ENCODE peak calls at places on chromosomes 12 and 14, in eight cellular contexts. R is chondrocyte; S is cortex of kidney; H is HT1080; D is adipocyte; Y is activated naive CD4-positive, alpha-beta T cell treated with Interleukin-2 at 50 U/mL for 16 hours; X is NCI-H1092 treated with DMSO at 0.1 percent for 48 hours; Z is Daoy. K is an unnamed sample.

GRCh38 chr12:117441751-117442150 is 80.3 kb upstream of the NOS1 start:
- DNase-seq in R (no peak), S (no peak), H (peak; percentile 39), D (no peak), Y (no peak), X (peak; percentile 11), Z (peak; percentile 90), K (no peak)

GRCh38 chr14:50044040-50044651 is 72.2 kb downstream of the VCPKMT start:
- DNase-seq in R (no peak), S (no peak), H (no peak), D (no peak), Y (peak; percentile 10), X (no peak), Z (no peak), K (no peak)

GRCh38 chr12:62600038-62600437 is 133.4 kb downstream of the MON2 start:
- DNase-seq in R (no peak), S (no peak), H (no peak), D (peak; percentile 39), Y (no peak), X (no peak), Z (no peak), K (no peak)

GRCh38 chr12:91406920-91407341 is 224.3 kb upstream of the DCN start:
- DNase-seq in R (no peak), S (no peak), H (peak; percentile 88), D (peak; percentile 8), Y (peak; percentile 9), X (no peak), Z (peak; percentile 66), K (peak; percentile 49)

GRCh38 chr14:64758025-64758521 is 53.8 kb downstream of the PLEKHG3 start:
- DNase-seq in R (peak; percentile 63), S (no peak), H (no peak), D (no peak), Y (peak; percentile 19), X (no peak), Z (peak; percentile 91), K (peak; percentile 81)

GRCh38 chr14:102116361-102117180 is 23.1 kb upstream of the WDR20 start:
- DNase-seq in R (no peak), S (no peak), H (no peak), D (no peak), Y (no peak), X (no peak), Z (no peak), K (no peak)

GRCh38 chr14:61930101-61930857 is 168.1 kb downstream of the SNAPC1 start:
- DNase-seq in R (no peak), S (no peak), H (no peak), D (no peak), Y (no peak), X (no peak), Z (no peak), K (no peak)

GRCh38 chr12:108637222-108637621 is 3.5 kb upstream of the SELPLG start:
- DNase-seq in R (no peak), S (no peak), H (no peak), D (no peak), Y (no peak), X (no peak), Z (no peak), K (no peak)

GRCh38 chr12:76470028-76470939 is 89.3 kb downstream of the OSBPL8 start:
- DNase-seq in R (no peak), S (no peak), H (peak; percentile 79), D (peak; percentile 74), Y (no peak), X (no peak), Z (peak; percentile 79), K (peak; percentile 19)

GRCh38 chr12:12563529-12563928 is 866 bp upstream of the DUSP16 start:
- DNase-seq in R (no peak), S (no peak), H (no peak), D (peak; percentile 31), Y (no peak), X (peak; percentile 51), Z (no peak), K (no peak)

GRCh38 chr14:24458736-24459135 is 16.2 kb upstream of the SDR39U1 start:
- DNase-seq in R (no peak), S (no peak), H (no peak), D (no peak), Y (no peak), X (no peak), Z (no peak), K (no peak)

GRCh38 chr12:64733857-64734256 is 25.3 kb downstream of the GNS start:
- DNase-seq in R (no peak), S (no peak), H (peak; percentile 94), D (peak; percentile 41), Y (no peak), X (no peak), Z (peak; percentile 80), K (no peak)

GRCh38 chr12:107903377-107904061 is 129.0 kb downstream of the ASCL4 start:
- DNase-seq in R (no peak), S (no peak), H (no peak), D (peak; percentile 28), Y (peak; percentile 41), X (peak; percentile 26), Z (peak; percentile 93), K (peak; percentile 82)

GRCh38 chr12:112374166-112374740 is 8.0 kb downstream of the HECTD4 start:
- DNase-seq in R (no peak), S (no peak), H (no peak), D (no peak), Y (no peak), X (no peak), Z (no peak), K (no peak)

GRCh38 chr14:50319293-50319692 is 7.2 kb downstream of the DMAC2L start:
- DNase-seq in R (no peak), S (no peak), H (peak; percentile 29), D (peak; percentile 48), Y (no peak), X (no peak), Z (no peak), K (no peak)